ENCODE peak calls at places on chromosomes 2 and 18, in ten cellular contexts. S, T, V, P, F, J, Z, E, Q and H are unnamed samples.

GRCh38 chr2:26691881-26692813 is at the start of gene KCNK3:
- DNase-seq in S (peak), T (peak), V (no peak), P (no peak), F (peak), J (peak), Z (no peak), E (no peak), Q (no peak), H (peak)

GRCh38 chr2:64606495-64607363 is 47.0 kb downstream of the SERTAD2 start:
- DNase-seq in S (peak), T (peak), V (peak), P (peak), F (peak), J (peak), Z (peak), E (peak), Q (no peak), H (peak)

GRCh38 chr2:173881466-173881865 is 83.7 kb downstream of the SP3 start:
- DNase-seq in S (peak), T (no peak), V (no peak), P (no peak), F (peak), J (no peak), Z (no peak), E (no peak), Q (no peak), H (no peak)

GRCh38 chr2:229342376-229342775 is 71.3 kb upstream of the PID1 start:
- DNase-seq in S (peak), T (peak), V (peak), P (peak), F (peak), J (peak), Z (no peak), E (no peak), Q (peak), H (no peak)

GRCh38 chr2:145914716-145915115 is 1394.8 kb upstream of the ZEB2 start:
- DNase-seq in S (no peak), T (no peak), V (no peak), P (no peak), F (no peak), J (no peak), Z (no peak), E (no peak), Q (no peak), H (no peak)

GRCh38 chr2:98975611-98976010 is 39.6 kb upstream of the CRACDL start:
- DNase-seq in S (no peak), T (no peak), V (no peak), P (no peak), F (no peak), J (no peak), Z (no peak), E (no peak), Q (no peak), H (no peak)

GRCh38 chr2:196902828-196903227 is 23.7 kb downstream of the PGAP1 start:
- DNase-seq in S (no peak), T (no peak), V (no peak), P (no peak), F (no peak), J (no peak), Z (no peak), E (no peak), Q (no peak), H (no peak)

GRCh38 chr2:180385601-180386201 is 378.6 kb upstream of the CWC22 start:
- DNase-seq in S (no peak), T (no peak), V (no peak), P (no peak), F (no peak), J (no peak), Z (no peak), E (no peak), Q (no peak), H (no peak)

GRCh38 chr2:222433381-222434173 is 9.2 kb downstream of the SGPP2 start:
- DNase-seq in S (no peak), T (no peak), V (no peak), P (no peak), F (no peak), J (no peak), Z (no peak), E (no peak), Q (no peak), H (no peak)

GRCh38 chr2:24021122-24021998 is 11.5 kb downstream of the MFSD2B start:
- DNase-seq in S (no peak), T (no peak), V (no peak), P (peak), F (no peak), J (peak), Z (peak), E (peak), Q (no peak), H (no peak)

GRCh38 chr2:220504890-220505564 is 877.6 kb downstream of the SLC4A3 start:
- DNase-seq in S (no peak), T (peak), V (no peak), P (peak), F (no peak), J (no peak), Z (no peak), E (no peak), Q (no peak), H (no peak)

GRCh38 chr18:46051731-46052461 is 20.2 kb downstream of the PSTPIP2 start:
- DNase-seq in S (peak), T (no peak), V (no peak), P (peak), F (no peak), J (peak), Z (peak), E (no peak), Q (no peak), H (no peak)

GRCh38 chr2:79219383-79219988 is 59.9 kb upstream of the REG3A start:
- DNase-seq in S (peak), T (no peak), V (no peak), P (peak), F (no peak), J (peak), Z (no peak), E (peak), Q (no peak), H (no peak)

GRCh38 chr2:176852667-176853066 is 359.9 kb upstream of the HNRNPA3 start:
- DNase-seq in S (no peak), T (no peak), V (no peak), P (no peak), F (no peak), J (no peak), Z (no peak), E (peak), Q (no peak), H (no peak)

GRCh38 chr18:8705280-8705940 is at the start of gene MTCL1:
- DNase-seq in S (no peak), T (no peak), V (no peak), P (peak), F (peak), J (peak), Z (peak), E (peak), Q (no peak), H (no peak)

GRCh38 chr2:105344704-105345345 is 7.5 kb downstream of the C2orf49 start:
- DNase-seq in S (no peak), T (no peak), V (no peak), P (peak), F (no peak), J (no peak), Z (no peak), E (no peak), Q (no peak), H (no peak)

GRCh38 chr2:57906152-57906732 is 140.4 kb upstream of the VRK2 start:
- DNase-seq in S (peak), T (no peak), V (no peak), P (peak), F (no peak), J (no peak), Z (no peak), E (no peak), Q (no peak), H (no peak)

GRCh38 chr2:120390381-120391055 is 44.6 kb downstream of the INHBB start:
- DNase-seq in S (no peak), T (no peak), V (no peak), P (no peak), F (peak), J (peak), Z (peak), E (peak), Q (no peak), H (no peak)

GRCh38 chr2:137813176-137813575 is 151.1 kb upstream of the HNMT start:
- DNase-seq in S (no peak), T (no peak), V (no peak), P (no peak), F (no peak), J (no peak), Z (no peak), E (no peak), Q (no peak), H (no peak)

GRCh38 chr2:64019083-64019974 is at the start of gene VPS54:
- DNase-seq in S (peak), T (peak), V (peak), P (peak), F (peak), J (peak), Z (peak), E (peak), Q (peak), H (peak)

GRCh38 chr2:150023044-150023443 is 435.5 kb upstream of the MMADHC start:
- DNase-seq in S (no peak), T (no peak), V (no peak), P (no peak), F (no peak), J (no peak), Z (no peak), E (no peak), Q (no peak), H (no peak)

GRCh38 chr2:147441140-147441539 is 403.7 kb upstream of the ACVR2A start:
- DNase-seq in S (no peak), T (no peak), V (no peak), P (no peak), F (no peak), J (no peak), Z (no peak), E (no peak), Q (no peak), H (no peak)
- TF ChIP-seq POLR2A in S (no peak), T (no peak), V (no peak), P (no peak), F (no peak), J (no peak), Z (no peak), E (no peak), Q (no peak), H (no peak)

DNA sequence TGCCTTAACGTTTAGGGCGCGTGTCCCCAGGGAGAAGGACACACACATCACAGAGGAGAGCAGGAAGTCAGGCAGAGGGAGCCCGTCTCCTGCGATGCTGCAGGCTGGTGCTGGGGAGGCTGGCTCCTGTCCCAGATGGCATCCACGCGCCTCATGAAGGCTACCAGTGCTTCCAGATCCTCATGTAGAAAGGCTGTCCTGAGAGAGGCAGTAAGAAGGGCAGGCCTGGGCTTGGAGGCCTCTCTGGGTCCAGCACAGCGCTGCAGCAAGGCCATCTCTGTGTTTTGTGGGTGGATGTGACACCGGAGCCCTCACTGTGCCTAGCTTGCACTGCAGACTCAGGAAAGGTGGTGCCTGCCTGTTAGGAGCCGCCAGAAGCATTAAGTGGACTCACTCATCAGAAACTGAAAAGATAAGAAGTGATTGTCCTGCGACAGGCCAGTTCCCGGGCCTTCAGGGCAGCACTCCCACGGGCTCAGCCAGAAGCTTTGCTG is 62.7 kb downstream of the FAM168B start:
- DNase-seq in S (peak), T (no peak), V (no peak), P (no peak), F (peak), J (no peak), Z (peak), E (no peak), Q (no peak), H (peak)
- TF ChIP-seq POLR2A in S (no peak), T (no peak), V (no peak), P (no peak), F (no peak), J (no peak), Z (no peak), E (no peak), Q (no peak), H (no peak)

GRCh38 chr2:123715467-123715982 is 309.6 kb upstream of the CNTNAP5 start:
- DNase-seq in S (no peak), T (no peak), V (no peak), P (no peak), F (no peak), J (no peak), Z (no peak), E (no peak), Q (no peak), H (no peak)

GRCh38 chr2:123717616-123718279 is 307.3 kb upstream of the CNTNAP5 start:
- DNase-seq in S (no peak), T (no peak), V (no peak), P (no peak), F (no peak), J (no peak), Z (no peak), E (no peak), Q (no peak), H (no peak)

GRCh38 chr2:123720760-123721159 is 304.3 kb upstream of the CNTNAP5 start:
- DNase-seq in S (no peak), T (no peak), V (no peak), P (no peak), F (no peak), J (no peak), Z (no peak), E (no peak), Q (no peak), H (no peak)
- TF ChIP-seq POLR2A in S (no peak), T (no peak), V (no peak), P (no peak), F (no peak), J (no peak), Z (no peak), E (no peak), Q (no peak), H (no peak)

GRCh38 chr2:242085941-242086621 is 216.6 kb downstream of the RTP5 start:
- DNase-seq in S (peak), T (no peak), V (no peak), P (no peak), F (peak), J (peak), Z (no peak), E (peak), Q (no peak), H (no peak)

DNA sequence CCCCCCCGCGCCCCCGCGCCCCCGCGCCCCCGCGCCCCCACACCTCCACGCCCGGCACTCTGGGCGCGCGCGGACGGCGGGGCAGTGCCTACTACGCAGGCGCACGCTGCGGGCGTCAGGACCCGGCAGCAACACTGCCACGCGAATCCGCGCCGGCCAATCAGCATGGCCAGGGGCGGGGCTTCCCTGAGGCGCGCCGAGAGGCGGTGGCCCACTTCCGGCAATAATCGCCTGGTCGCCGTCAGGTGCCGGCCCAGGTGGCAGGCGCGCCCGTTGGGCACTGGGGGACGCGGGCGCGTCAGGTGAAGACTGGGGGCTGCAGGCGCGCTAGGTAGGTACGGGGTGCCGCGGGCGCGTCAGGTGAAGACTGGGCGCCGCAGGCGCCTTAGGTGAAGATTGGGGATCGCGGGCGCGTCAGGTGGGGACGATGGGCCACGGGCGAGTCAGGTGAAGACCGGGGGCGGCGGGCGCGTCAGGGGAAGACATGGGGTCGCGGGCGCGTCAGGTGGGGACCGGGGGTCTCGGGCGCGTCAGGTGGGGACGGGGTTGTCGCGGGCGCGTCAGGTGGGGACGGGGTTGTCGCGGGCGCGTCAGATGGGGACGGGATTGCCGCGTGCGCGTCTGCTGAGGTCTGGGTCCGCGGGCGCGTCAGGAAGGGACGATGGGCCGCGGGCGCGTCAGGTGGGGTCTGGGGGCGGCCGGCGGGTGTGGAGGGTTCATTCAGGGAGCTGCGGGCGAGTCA is 219.1 kb downstream of the RTP5 start:
- DNase-seq in S (peak), T (peak), V (peak), P (peak), F (peak), J (peak), Z (peak), E (peak), Q (peak), H (peak)
- TF ChIP-seq POLR2A in S (peak), T (no peak), V (peak), P (no peak), F (no peak), J (no peak), Z (no peak), E (peak), Q (no peak), H (no peak)

GRCh38 chr2:28394331-28394877 is 1.7 kb downstream of the FOSL2 start:
- DNase-seq in S (peak), T (peak), V (peak), P (peak), F (peak), J (peak), Z (peak), E (no peak), Q (no peak), H (peak)
- TF ChIP-seq POLR2A in S (peak), T (no peak), V (peak), P (no peak), F (no peak), J (peak), Z (no peak), E (peak), Q (no peak), H (peak)

GRCh38 chr2:190882327-190882766 is 1.7 kb downstream of the GLS start:
- DNase-seq in S (no peak), T (no peak), V (no peak), P (no peak), F (no peak), J (no peak), Z (no peak), E (no peak), Q (no peak), H (no peak)

GRCh38 chr2:190882831-190883582 is 2.4 kb downstream of the GLS start:
- DNase-seq in S (no peak), T (no peak), V (no peak), P (no peak), F (no peak), J (no peak), Z (no peak), E (no peak), Q (no peak), H (no peak)

GRCh38 chr2:190880374-190881073 is at the start of gene GLS:
- DNase-seq in S (peak), T (peak), V (peak), P (peak), F (peak), J (peak), Z (peak), E (peak), Q (peak), H (peak)

GRCh38 chr2:190881074-190881479 is 456 bp downstream of the GLS start:
- DNase-seq in S (no peak), T (no peak), V (no peak), P (no peak), F (no peak), J (no peak), Z (no peak), E (no peak), Q (no peak), H (no peak)

DNA sequence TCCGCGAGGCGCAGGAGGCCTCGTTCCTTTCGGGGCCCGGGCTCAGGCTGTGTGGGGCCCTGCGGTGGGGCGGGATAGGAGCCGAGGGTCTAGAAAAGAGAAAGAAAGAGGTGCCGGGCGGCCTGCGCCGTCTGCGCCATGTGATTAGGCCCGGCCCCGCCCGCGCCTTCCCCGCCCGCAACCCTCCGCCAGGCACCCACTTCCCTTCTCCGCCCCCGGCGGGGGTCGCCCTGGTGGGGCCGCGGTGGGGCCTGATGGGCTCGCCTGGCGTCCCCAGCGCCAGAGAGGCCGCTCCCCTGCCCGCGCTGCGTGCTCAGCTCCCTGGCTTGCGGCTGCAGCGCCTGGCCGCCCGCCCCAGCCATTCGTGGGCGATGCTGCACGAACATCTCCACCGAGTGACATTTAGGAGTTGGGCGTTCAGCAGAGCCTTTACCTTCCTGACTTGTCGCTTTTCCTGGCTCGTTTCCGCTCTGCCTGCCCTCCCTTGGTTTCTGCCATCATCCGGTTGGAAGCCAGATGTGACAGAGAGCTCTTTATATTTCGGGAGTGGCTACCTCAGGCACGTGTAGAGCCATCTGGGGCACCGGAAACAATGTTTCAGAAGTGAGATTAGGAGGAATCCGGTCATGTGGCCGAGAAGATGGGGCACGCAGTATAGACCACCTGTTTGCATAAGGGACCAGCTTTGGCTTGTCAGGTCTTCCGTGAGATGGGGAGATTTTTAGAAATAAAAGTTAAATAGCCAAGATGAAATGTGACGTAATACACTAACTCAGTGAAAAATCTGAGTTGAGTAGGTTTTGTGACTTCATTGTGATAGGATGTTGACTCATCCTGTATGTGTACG is 1.1 kb downstream of the GLS start:
- DNase-seq in S (peak), T (peak), V (peak), P (peak), F (peak), J (peak), Z (peak), E (peak), Q (peak), H (peak)
- TF ChIP-seq POLR2A in S (peak), T (no peak), V (peak), P (peak), F (no peak), J (no peak), Z (no peak), E (peak), Q (peak), H (peak)

DNA sequence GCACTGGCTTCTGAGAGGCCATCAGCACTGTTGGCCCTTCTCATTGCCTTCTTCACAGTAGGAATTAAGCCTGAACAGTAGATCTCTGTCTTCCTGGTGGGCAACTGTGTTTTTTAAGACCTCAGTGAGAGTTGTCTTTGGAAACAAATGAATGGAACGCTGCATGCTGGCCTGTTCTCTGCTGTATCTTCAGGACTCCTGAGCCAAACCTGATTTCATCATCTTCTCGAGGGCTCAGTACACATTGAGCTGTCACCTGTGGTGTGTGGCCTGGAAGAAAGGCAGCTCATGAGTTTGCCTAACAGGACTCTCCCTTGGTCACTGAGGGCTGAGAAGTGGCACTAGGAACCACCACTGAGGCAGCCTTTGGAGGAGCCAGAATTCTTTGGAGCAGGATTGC is 39.7 kb downstream of the SH3RF3 start:
- DNase-seq in S (no peak), T (no peak), V (no peak), P (no peak), F (no peak), J (no peak), Z (peak), E (no peak), Q (no peak), H (no peak)
- TF ChIP-seq POLR2A in S (no peak), T (no peak), V (no peak), P (no peak), F (no peak), J (no peak), Z (no peak), E (no peak), Q (no peak), H (no peak)